ENCODE peak calls at places on chromosomes 13 and 19, in five cellular contexts. Y is AG10803; F is H9; T is AG09319; N is stimulated activated CD4-positive, alpha-beta T cell treated with anti-CD3 and anti-CD28 coated beads, TNF-alpha, amount 100 ng/mL, for 1 hour. S is an unnamed sample.

GRCh38 chr19:22515435-22515834 is 93.3 kb upstream of the ZNF98 start:
- DNase-seq in N (no peak), F (no peak), T (no peak), Y (no peak), S (no peak)

GRCh38 chr13:99558570-99559180 is 57.4 kb downstream of the TM9SF2 start:
- DNase-seq in T (no peak), Y (no peak), N (no peak), F (no peak), S (no peak)

GRCh38 chr19:5929646-5930045 is 15.6 kb downstream of the CAPS start:
- DNase-seq in F (no peak), T (no peak), N (no peak), Y (no peak), S (no peak)

GRCh38 chr19:19578241-19578640 is 40.2 kb downstream of the CILP2 start:
- DNase-seq in N (no peak), F (no peak), Y (no peak), T (no peak), S (no peak)

GRCh38 chr13:75749407-75749806 is 113.3 kb downstream of the LMO7 start:
- DNase-seq in N (no peak), Y (peak; percentile 67), F (no peak), T (no peak), S (no peak)

GRCh38 chr19:4768934-4769777 is 22.4 kb upstream of the FEM1A start:
- DNase-seq in F (peak; percentile 90), N (peak; percentile 62), Y (peak; percentile 76), T (peak; percentile 59), S (peak; percentile 94)

GRCh38 chr13:73622375-73622774 is 511.8 kb downstream of the KLF12 start:
- DNase-seq in F (no peak), T (no peak), N (no peak), Y (no peak), S (no peak)

GRCh38 chr19:3665681-3666544 is 34.4 kb downstream of the PIP5K1C start:
- DNase-seq in Y (peak; percentile 17), T (no peak), N (peak; percentile 78), F (peak; percentile 70), S (peak; percentile 76)

GRCh38 chr13:98443329-98443728 is 133.6 kb downstream of the STK24 start:
- DNase-seq in Y (peak; percentile 82), F (no peak), N (no peak), T (peak; percentile 58), S (no peak)

GRCh38 chr13:59360916-59361315 is 802.8 kb downstream of the DIAPH3 start:
- DNase-seq in Y (no peak), N (no peak), F (no peak), T (no peak), S (no peak)

GRCh38 chr19:55212447-55212846 is 3.1 kb upstream of the PTPRH start:
- DNase-seq in T (no peak), N (no peak), Y (no peak), F (no peak), S (no peak)

GRCh38 chr19:15556634-15557181 is 48.4 kb downstream of the CYP4F22 start:
- DNase-seq in Y (no peak), T (no peak), F (no peak), N (no peak), S (no peak)

GRCh38 chr19:38977445-38978314 is 2.1 kb upstream of the FBXO17 start:
- DNase-seq in N (no peak), Y (no peak), F (no peak), T (no peak), S (no peak)

GRCh38 chr19:38394488-38394887 is 6.0 kb downstream of the SPRED3 start:
- DNase-seq in N (peak; percentile 55), T (no peak), F (peak; percentile 98), Y (no peak), S (peak; percentile 65)

GRCh38 chr19:51971624-51972023 is 15.0 kb downstream of the ZNF350 start:
- DNase-seq in N (no peak), T (no peak), Y (peak; percentile 5), F (no peak), S (no peak)

GRCh38 chr19:37551123-37551993 is 43.2 kb downstream of the ZNF571 start:
- DNase-seq in Y (peak; percentile 68), T (peak; percentile 15), F (no peak), N (peak; percentile 21), S (peak; percentile 10)